ENCODE peak calls at places on chromosomes 11 and 22, in nine cellular contexts. X, C, A, K, N, D, R, B and M are unnamed samples.
A peak's percentile ranks its signal among the peaks of the same experiment; 100 is the strongest.

GRCh38 chr11:122626266-122626665 is 29.3 kb upstream of the UBASH3B start:
- DNase-seq in X (no peak), D (no peak), N (no peak), K (no peak), C (no peak), B (no peak), A (no peak), R (no peak), M (no peak)

GRCh38 chr11:1356007-1356435 is 33.7 kb upstream of the BRSK2 start:
- DNase-seq in X (no peak), N (no peak), B (no peak), R (peak; percentile 54), K (no peak), A (no peak), D (no peak), C (peak; percentile 13), M (no peak)

GRCh38 chr22:50298937-50299656 is 8.3 kb downstream of the PLXNB2 start:
- DNase-seq in X (peak; percentile 18), C (peak; percentile 33), R (no peak), N (no peak), A (no peak), D (peak; percentile 31), B (no peak), K (no peak), M (no peak)

GRCh38 chr22:24486501-24486921 is 8.6 kb upstream of the UPB1 start:
- DNase-seq in K (no peak), R (peak; percentile 52), A (peak; percentile 42), C (peak; percentile 90), N (peak; percentile 79), X (peak; percentile 53), D (no peak), B (peak; percentile 86), M (no peak)

GRCh38 chr11:96242191-96242845 is 100.7 kb downstream of the MAML2 start:
- DNase-seq in R (no peak), N (peak; percentile 72), X (peak; percentile 75), K (no peak), D (no peak), C (peak; percentile 56), A (no peak), B (no peak), M (no peak)

GRCh38 chr11:66388746-66389386 is 17.3 kb upstream of the SLC29A2 start:
- DNase-seq in X (peak; percentile 77), B (peak; percentile 70), A (peak; percentile 81), D (peak; percentile 63), N (peak; percentile 86), K (peak; percentile 65), C (peak; percentile 69), R (peak; percentile 86), M (no peak)

GRCh38 chr11:44771252-44771734 is 44.5 kb downstream of the TSPAN18 start:
- DNase-seq in N (no peak), D (no peak), K (no peak), X (no peak), C (no peak), A (no peak), B (no peak), R (no peak), M (no peak)

GRCh38 chr22:36149464-36149863 is 11.1 kb downstream of the APOL3 start:
- DNase-seq in B (no peak), C (peak; percentile 65), A (no peak), R (no peak), D (no peak), N (peak; percentile 14), X (peak; percentile 24), K (no peak), M (no peak)

GRCh38 chr11:67271548-67272284 is 5.4 kb downstream of the GRK2 start:
- DNase-seq in B (no peak), X (no peak), C (no peak), R (no peak), A (peak; percentile 75), N (no peak), K (peak; percentile 72), D (peak; percentile 17), M (no peak)

GRCh38 chr11:40168461-40168860 is 1291.0 kb downstream of the LRRC4C start:
- DNase-seq in X (no peak), C (no peak), R (no peak), D (no peak), A (no peak), K (no peak), B (no peak), N (no peak), M (no peak)

GRCh38 chr22:45911601-45912271 is 65.2 kb downstream of the WNT7B start:
- DNase-seq in N (peak; percentile 95), A (no peak), B (no peak), X (peak; percentile 52), K (no peak), C (peak; percentile 61), R (peak; percentile 35), D (peak; percentile 9), M (no peak)

GRCh38 chr11:47415949-47416472 is 7.6 kb downstream of the SLC39A13 start:
- DNase-seq in B (peak; percentile 94), R (no peak), D (no peak), K (no peak), X (peak; percentile 94), N (peak; percentile 92), C (peak; percentile 95), A (no peak), M (no peak)

GRCh38 chr11:86639172-86639571 is 33.2 kb downstream of the ME3 start:
- DNase-seq in D (no peak), N (no peak), X (no peak), R (no peak), A (no peak), K (no peak), C (no peak), B (no peak), M (no peak)

GRCh38 chr22:29265929-29266328 is 1.9 kb downstream of the RHBDD3 start:
- DNase-seq in K (no peak), N (no peak), A (no peak), R (no peak), B (no peak), C (no peak), X (peak; percentile 38), D (no peak), M (no peak)